ENCODE peak calls at places on chromosomes 4 and X, in four cellular contexts. K is HL-60, S is K562, Z is GM12878. D is an unnamed sample.

GRCh38 chrX:111102636-111103035 is 6.6 kb downstream of the PAK3 start:
- DNase-seq in K (no peak), Z (no peak), S (no peak), D (no peak)

GRCh38 chr4:82801910-82802521 is 3.4 kb upstream of the SCD5 start:
- DNase-seq in Z (no peak), K (no peak), S (peak), D (no peak)

GRCh38 chr4:10020871-10021676 is at the start of gene SLC2A9:
- DNase-seq in K (no peak), S (no peak), Z (no peak), D (no peak)

GRCh38 chr4:58808817-58809216 is 1698.6 kb upstream of the IGFBP7 start:
- DNase-seq in S (no peak), K (no peak), Z (no peak), D (no peak)

GRCh38 chr4:174047363-174047762 is 236.1 kb downstream of the FBXO8 start:
- DNase-seq in S (peak), K (no peak), Z (no peak), D (no peak)

GRCh38 chrX:18889346-18889745 is 94.6 kb downstream of the PHKA2 start:
- DNase-seq in Z (no peak), K (no peak), S (no peak), D (no peak)

GRCh38 chrX:106959897-106960296 is 39.7 kb downstream of the CLDN2 start:
- DNase-seq in Z (no peak), S (no peak), K (no peak), D (no peak)

GRCh38 chrX:69306063-69306404 is 140.8 kb upstream of the PJA1 start:
- DNase-seq in K (no peak), S (no peak), Z (no peak), D (no peak)

GRCh38 chrX:63506320-63506719 is 155.2 kb upstream of the SPIN4 start:
- DNase-seq in S (peak), Z (no peak), K (no peak), D (no peak)

GRCh38 chr4:79042079-79042674 is 102.9 kb upstream of the PAQR3 start:
- DNase-seq in S (peak), Z (no peak), K (no peak), D (no peak)

GRCh38 chrX:69424161-69424560 is 80.0 kb upstream of the NALF2 start:
- DNase-seq in S (peak), K (no peak), Z (no peak), D (no peak)

GRCh38 chr4:182827166-182827565 is 90.0 kb downstream of the DCTD start:
- DNase-seq in K (no peak), S (no peak), Z (no peak), D (no peak)

GRCh38 chrX:22800806-22801205 is 199.0 kb upstream of the DDX53 start:
- DNase-seq in K (no peak), Z (no peak), S (no peak), D (no peak)

GRCh38 chr4:89301003-89301402 is 6.6 kb downstream of the GPRIN3 start:
- DNase-seq in S (no peak), K (no peak), Z (no peak), D (no peak)

GRCh38 chr4:109424093-109424818 is 9.4 kb upstream of the SEC24B start:
- DNase-seq in Z (no peak), S (peak), K (no peak), D (no peak)

DNA sequence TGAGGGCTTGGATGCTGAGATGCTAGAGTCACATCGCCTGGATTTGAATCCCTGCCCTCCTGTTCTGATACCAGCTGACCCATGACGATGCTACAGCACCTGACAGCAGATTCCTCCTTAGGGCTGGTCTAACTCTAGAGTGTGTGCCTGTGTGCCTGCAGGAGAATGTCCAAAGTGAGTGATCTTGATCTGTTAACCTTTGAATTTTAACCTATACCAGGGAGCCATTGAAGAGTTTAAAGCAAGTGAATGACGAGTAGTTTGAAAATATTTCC is 102.6 kb downstream of the PTTG2 start:
- DNase-seq in S (no peak), K (no peak), Z (no peak), D (no peak)
- TF ChIP-seq SPI1 in S (no peak), K (no peak), Z (no peak), D (no peak)

GRCh38 chr4:102758241-102758871 is 2.4 kb downstream of the MANBA start:
- DNase-seq in K (no peak), Z (no peak), S (no peak), D (no peak)

GRCh38 chr4:102761902-102762301 is 1.1 kb upstream of the MANBA start:
- DNase-seq in K (no peak), S (no peak), Z (no peak), D (no peak)

GRCh38 chr4:102761478-102761790 is 666 bp upstream of the MANBA start:
- DNase-seq in S (no peak), Z (no peak), K (no peak), D (peak)

GRCh38 chr4:102759835-102760644 is 728 bp downstream of the MANBA start:
- DNase-seq in Z (peak), K (peak), S (peak), D (peak)

DNA sequence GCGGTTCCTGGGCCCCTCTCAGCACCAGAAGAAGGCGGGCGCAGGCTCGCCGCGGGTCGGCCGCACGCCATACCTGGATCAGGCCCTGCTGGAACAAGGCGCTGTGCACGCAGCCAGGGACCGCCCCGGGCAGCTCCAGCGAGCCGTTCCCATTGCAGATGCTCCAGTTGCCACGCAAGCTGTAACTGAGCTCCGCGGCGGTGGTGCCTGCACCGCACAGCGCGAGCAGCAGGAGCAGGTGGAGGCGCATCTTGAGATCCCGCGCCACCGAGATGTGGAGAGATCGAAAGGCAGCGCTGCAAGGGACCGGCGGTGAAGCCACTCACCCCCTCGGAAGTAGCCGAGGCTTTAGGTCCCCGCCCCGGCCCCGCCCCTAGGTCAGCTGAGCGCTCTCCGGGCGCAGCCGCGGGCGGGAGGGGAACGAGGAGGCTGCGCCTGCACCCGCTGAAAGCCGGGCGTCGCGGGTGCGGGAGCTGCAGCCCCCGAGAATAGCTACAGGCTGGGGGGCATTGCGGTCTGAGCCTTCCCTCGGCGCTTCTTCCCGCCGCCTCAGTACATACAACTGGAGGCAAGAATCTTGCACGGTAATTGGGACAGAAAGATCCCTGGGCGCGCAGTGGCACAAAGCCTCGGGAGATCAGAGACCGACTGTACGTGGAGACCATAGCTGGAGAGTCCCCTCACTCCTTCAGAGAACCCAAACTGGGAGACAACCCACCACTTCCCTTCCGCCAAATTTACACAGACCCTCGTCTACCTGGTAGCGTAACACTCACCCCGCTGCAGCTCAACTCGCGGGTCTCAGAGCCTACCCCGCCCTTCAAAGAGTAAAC is at the start of gene MANBA:
- DNase-seq in K (peak), Z (no peak), S (peak), D (peak)
- TF ChIP-seq POLR2AphosphoS5 in K (peak), Z (peak), S (no peak), D (peak)

DNA sequence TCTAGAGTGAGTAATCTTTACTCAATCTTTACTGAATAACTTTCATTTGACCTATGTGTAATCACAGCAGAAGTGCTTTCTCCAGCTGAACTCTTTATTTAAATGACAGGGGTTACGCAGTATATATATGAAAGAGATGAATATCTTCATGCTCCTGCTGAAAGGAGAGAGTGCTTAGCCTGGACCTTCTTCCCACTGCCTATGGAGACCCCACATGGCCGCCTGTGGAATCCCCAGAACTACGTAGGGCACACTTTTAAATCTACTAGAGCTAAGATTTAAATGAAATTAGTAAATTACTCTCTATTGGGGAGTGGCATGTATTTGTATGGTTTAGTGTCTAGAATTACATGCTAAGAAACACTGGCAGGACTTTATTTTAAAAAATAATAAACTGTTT is 391.2 kb downstream of the ANKRD50 start:
- DNase-seq in Z (no peak), S (no peak), K (no peak), D (no peak)
- TF ChIP-seq SPI1 in Z (no peak), S (no peak), K (no peak), D (no peak)

GRCh38 chr4:80266267-80266901 is at the start of gene FGF5:
- DNase-seq in S (peak), Z (no peak), K (peak), D (no peak)
- TF ChIP-seq POLR2AphosphoS5 in S (peak), Z (no peak), K (no peak), D (no peak)

D was measured in GM12891.